ENCODE peak calls at places on chromosomes 16 and 17, in ten cellular contexts. B is breast epithelium, L is stomach, M is prostate gland, J is transverse colon, C is suprapubic skin, R is sigmoid colon, F is HCT116, Z is H1, K is spleen. S is an unnamed sample. For H3K9me3, the result is how much of the 10 kb centered on the place peaks cover.

GRCh38 chr17:80780381-80781187 is 211.1 kb upstream of the CHMP6 start:
- DNase-seq in B (no peak), L (no peak), R (peak), F (no peak), M (no peak), Z (no peak), K (no peak), J (no peak), C (peak), S (no peak)

GRCh38 chr16:4692460-4693295 is 684 bp upstream of the NUDT16L1 start:
- DNase-seq in M (no peak), B (no peak), F (no peak), Z (no peak), K (peak), L (no peak), C (no peak), J (no peak), R (peak), S (peak)

GRCh38 chr17:10025976-10026785 is 121.1 kb upstream of the RCVRN start:
- DNase-seq in K (no peak), Z (no peak), R (no peak), B (no peak), J (no peak), F (no peak), L (no peak), C (no peak), M (no peak), S (no peak)

GRCh38 chr17:68738044-68738443 is 136.9 kb upstream of the FAM20A start:
- DNase-seq in R (no peak), M (no peak), L (peak), F (no peak), B (no peak), Z (no peak), C (no peak), K (no peak), J (no peak), S (no peak)

GRCh38 chr16:74031551-74031950 is 265.1 kb upstream of the PSMD7 start:
- DNase-seq in F (no peak), K (no peak), Z (no peak), J (no peak), R (no peak), L (no peak), B (no peak), M (no peak), C (no peak), S (no peak)

GRCh38 chr17:81636505-81637288 is at the start of the genes NPLOC4 and TSPAN10:
- DNase-seq in K (peak), J (peak), L (peak), C (peak), F (peak), M (peak), B (peak), Z (peak), R (peak), S (no peak)

GRCh38 chr16:73113326-73113720 is 65.4 kb upstream of the ZFHX3 start:
- DNase-seq in K (no peak), L (no peak), B (no peak), R (no peak), C (no peak), M (no peak), F (no peak), J (no peak), Z (no peak), S (no peak)

GRCh38 chr17:42365136-42365535 is 23.1 kb downstream of the STAT3 start:
- DNase-seq in F (no peak), C (no peak), L (no peak), R (no peak), K (no peak), M (no peak), J (no peak), B (no peak), Z (no peak), S (no peak)

GRCh38 chr16:32116080-32116479 is 137.0 kb upstream of the TP53TG3D start:
- DNase-seq in R (no peak), L (no peak), K (peak), Z (no peak), M (no peak), F (no peak), B (no peak), J (no peak), C (no peak), S (no peak)

GRCh38 chr16:50574852-50575251 is 26.7 kb downstream of the NKD1 start:
- DNase-seq in M (no peak), F (no peak), B (no peak), J (no peak), L (no peak), R (no peak), Z (no peak), K (no peak), C (no peak), S (no peak)

GRCh38 chr16:79334127-79334526 is 266.4 kb downstream of the MAF start:
- DNase-seq in J (peak), K (no peak), Z (no peak), M (no peak), B (no peak), R (no peak), F (no peak), C (no peak), L (no peak), S (no peak)

GRCh38 chr17:48571826-48572417 is 6.2 kb downstream of the HOXB4 start:
- DNase-seq in L (no peak), Z (no peak), J (no peak), F (no peak), B (no peak), K (no peak), R (no peak), C (no peak), M (no peak), S (no peak)

GRCh38 chr17:7004398-7005253 is 7.8 kb upstream of the RNASEK start:
- DNase-seq in C (no peak), F (peak), M (peak), J (no peak), R (no peak), B (no peak), L (no peak), K (peak), Z (no peak), S (no peak)

GRCh38 chr16:8572919-8573724 is 17.2 kb downstream of the TMEM114 start:
- DNase-seq in R (no peak), K (no peak), J (no peak), B (no peak), L (no peak), C (no peak), Z (no peak), M (no peak), F (peak), S (no peak)

GRCh38 chr16:4767872-4768548 is 1.0 kb upstream of the ZNF500 start:
- DNase-seq in B (peak), J (peak), C (no peak), R (peak), L (no peak), F (peak), Z (no peak), K (no peak), M (no peak), S (no peak)

GRCh38 chr17:49715717-49716279 is 8.0 kb upstream of the SLC35B1 start:
- DNase-seq in C (no peak), B (no peak), J (no peak), M (no peak), Z (no peak), L (no peak), K (no peak), F (no peak), R (no peak), S (no peak)

GRCh38 chr17:77373298-77374169 is 232.8 kb downstream of the SEC14L1 start:
- DNase-seq in K (peak), C (no peak), R (peak), F (no peak), Z (no peak), B (no peak), J (peak), M (no peak), L (peak), S (no peak)

GRCh38 chr16:77059441-77059840 is 131.5 kb upstream of the MON1B start:
- DNase-seq in L (no peak), B (no peak), M (no peak), F (no peak), C (no peak), R (no peak), J (no peak), K (no peak), Z (no peak), S (no peak)

GRCh38 chr17:39014795-39015545 is 47.8 kb upstream of the FBXO47 start:
- DNase-seq in K (no peak), R (no peak), F (no peak), M (no peak), Z (no peak), L (no peak), B (no peak), J (no peak), C (no peak), S (no peak)

GRCh38 chr17:81427446-81428120 is 32.3 kb downstream of the BAHCC1 start:
- DNase-seq in K (no peak), J (peak), C (no peak), Z (no peak), L (peak), F (no peak), R (no peak), M (peak), B (no peak), S (no peak)

GRCh38 chr17:68491864-68492263 is 20.4 kb upstream of the PRKAR1A start:
- DNase-seq in R (no peak), Z (no peak), L (peak), M (peak), C (no peak), F (no peak), B (peak), J (peak), K (no peak), S (no peak)

GRCh38 chr17:81837641-81838040 is 2.8 kb upstream of the PPP1R27 start:
- DNase-seq in M (no peak), C (no peak), F (no peak), R (no peak), L (no peak), B (no peak), K (peak), Z (no peak), J (no peak), S (no peak)

GRCh38 chr16:85028638-85029412 is 1.2 kb downstream of the KIAA0513 start:
- DNase-seq in L (peak), R (peak), F (no peak), Z (no peak), B (peak), M (peak), K (peak), J (peak), C (no peak), S (no peak)

GRCh38 chr17:67194134-67194533 is 50.9 kb downstream of the HELZ start:
- DNase-seq in J (no peak), M (no peak), L (no peak), R (no peak), B (no peak), F (no peak), C (no peak), K (no peak), Z (no peak), S (no peak)

GRCh38 chr17:32870027-32870670 is 6.8 kb downstream of the MYO1D start:
- DNase-seq in R (no peak), M (no peak), J (no peak), B (no peak), F (no peak), L (no peak), K (no peak), C (no peak), Z (no peak), S (no peak)

GRCh38 chr16:72876221-72876620 is 171.7 kb downstream of the ZFHX3 start:
- DNase-seq in R (peak), K (no peak), M (no peak), Z (no peak), J (peak), F (no peak), C (peak), B (no peak), L (peak), S (no peak)

GRCh38 chr16:392450-393027 is 4.5 kb upstream of the NME4 start:
- DNase-seq in M (no peak), R (no peak), B (no peak), L (no peak), K (no peak), J (no peak), F (no peak), Z (no peak), C (no peak), S (no peak)

GRCh38 chr17:48568499-48569259 is 9.5 kb downstream of the HOXB4 start:
- DNase-seq in J (no peak), M (no peak), C (no peak), R (no peak), B (no peak), L (no peak), F (no peak), K (no peak), Z (no peak), S (no peak)

GRCh38 chr16:8564934-8565345 is 25.4 kb downstream of the TMEM114 start:
- DNase-seq in M (no peak), K (no peak), R (no peak), L (no peak), C (no peak), B (no peak), J (no peak), F (no peak), Z (no peak), S (no peak)

GRCh38 chr16:66934138-66934838 is at the start of gene CIAO2B:
- DNase-seq in K (peak), J (peak), M (peak), R (peak), Z (no peak), F (peak), B (peak), L (peak), C (peak), S (no peak)

GRCh38 chr17:6507535-6507934 is 48.8 kb downstream of the PITPNM3 start:
- DNase-seq in K (no peak), F (peak), B (no peak), R (peak), J (peak), Z (no peak), L (no peak), C (peak), M (no peak), S (no peak)

GRCh38 chr17:83024205-83024971 is 55.0 kb upstream of the METRNL start:
- DNase-seq in B (no peak), C (no peak), L (no peak), K (no peak), M (no peak), F (no peak), R (no peak), Z (no peak), J (no peak), S (peak)

GRCh38 chr16:16933861-16934260 is 536.9 kb downstream of the XYLT1 start:
- DNase-seq in R (no peak), F (no peak), M (no peak), L (no peak), B (no peak), K (no peak), J (no peak), C (no peak), Z (peak), S (no peak)

GRCh38 chr17:2347805-2348685 is 10.7 kb downstream of the SGSM2 start:
- DNase-seq in L (peak), R (peak), C (no peak), K (peak), M (peak), B (peak), J (peak), Z (peak), F (no peak), S (no peak)

GRCh38 chr16:838741-839140 is 38.2 kb upstream of the GNG13 start:
- DNase-seq in B (no peak), F (no peak), M (no peak), L (no peak), Z (no peak), J (no peak), R (no peak), C (no peak), K (no peak), S (no peak)

GRCh38 chr17:73535746-73536145 is 108.5 kb downstream of the SDK2 start:
- DNase-seq in B (no peak), K (no peak), J (no peak), R (no peak), M (no peak), L (no peak), C (no peak), Z (no peak), F (no peak), S (no peak)

GRCh38 chr17:8629371-8630226 is 926 bp downstream of the MYH10 start:
- DNase-seq in C (no peak), R (peak), M (peak), B (no peak), J (peak), K (peak), Z (no peak), F (no peak), L (no peak), S (no peak)

GRCh38 chr17:9284884-9285283 is 263.6 kb downstream of the NTN1 start:
- DNase-seq in M (no peak), J (no peak), B (no peak), F (no peak), L (no peak), C (no peak), K (no peak), Z (no peak), R (no peak), S (no peak)

GRCh38 chr16:83899272-83899897 is 470 bp downstream of the MLYCD start:
- DNase-seq in F (no peak), B (no peak), R (peak), Z (no peak), J (peak), K (peak), L (peak), C (no peak), M (no peak), S (no peak)
- H3K4me3 ChIP-seq in F (peak), B (peak), R (peak), Z (peak), J (peak), K (peak), L (peak), C (peak), M (peak), S (peak)

DNA sequence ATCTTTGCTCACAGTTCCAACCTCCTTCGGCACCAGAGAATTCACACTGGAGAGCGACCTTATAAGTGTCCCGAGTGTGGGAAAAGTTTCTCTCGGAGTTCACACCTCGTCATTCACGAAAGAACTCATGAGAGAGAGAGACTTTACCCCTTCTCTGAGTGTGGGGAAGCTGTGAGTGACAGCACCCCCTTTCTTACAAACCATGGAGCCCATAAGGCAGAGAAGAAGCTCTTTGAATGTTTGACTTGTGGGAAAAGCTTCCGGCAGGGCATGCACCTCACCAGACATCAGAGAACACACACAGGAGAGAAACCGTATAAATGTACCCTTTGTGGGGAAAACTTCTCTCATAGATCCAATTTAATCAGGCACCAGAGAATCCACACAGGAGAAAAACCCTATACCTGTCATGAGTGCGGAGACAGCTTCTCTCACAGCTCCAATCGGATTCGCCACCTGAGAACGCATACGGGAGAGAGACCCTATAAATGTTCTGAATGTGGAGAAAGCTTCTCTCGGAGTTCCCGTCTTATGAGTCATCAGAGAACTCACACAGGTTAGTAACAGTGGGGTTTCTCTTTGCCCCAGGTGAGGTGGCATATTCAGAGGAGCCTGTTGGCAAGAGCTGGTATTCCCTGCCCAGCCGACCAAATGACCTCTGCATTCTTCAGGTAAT is 6.8 kb downstream of the ZNF263 start:
- DNase-seq in F (no peak), C (no peak), M (no peak), K (no peak), Z (no peak), L (no peak), J (no peak), R (no peak), B (no peak), S (no peak)
- H3K9me3 ChIP-seq in F (under half), C (half or more), M (under half), K (half or more), Z (half or more), L (half or more), J (half or more), R (under half), B (half or more), S (half or more)

DNA sequence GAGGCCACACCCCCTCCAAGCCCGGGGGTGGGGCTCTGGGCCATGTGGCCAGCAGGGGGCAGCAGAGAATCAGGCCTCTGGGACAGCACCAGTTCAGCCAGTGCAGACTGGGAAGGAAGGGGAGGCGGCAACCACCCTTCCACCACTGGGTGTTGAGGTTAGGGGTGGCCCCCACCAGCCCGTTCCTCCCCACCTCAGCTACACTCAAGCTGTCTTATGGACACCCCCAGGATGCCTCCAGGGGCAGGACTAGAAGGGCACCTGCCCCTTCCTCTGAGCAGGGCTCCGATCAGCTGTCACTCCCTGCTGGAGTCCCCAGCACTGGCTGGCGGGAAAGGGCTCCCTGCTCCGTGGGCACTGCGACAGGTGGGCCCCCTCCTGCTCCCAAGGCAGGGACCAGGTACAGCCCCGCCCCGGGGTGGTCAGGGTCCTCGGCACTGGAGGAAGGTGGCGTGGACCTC is 21.8 kb downstream of the KATNB1 start:
- DNase-seq in L (peak), Z (no peak), K (peak), B (peak), F (no peak), M (peak), C (peak), J (peak), R (peak), S (no peak)
- TF ChIP-seq POLR2AphosphoS5 in L (no peak), Z (no peak), K (peak), B (no peak), F (peak), M (peak), C (no peak), J (no peak), R (no peak), S (no peak)

DNA sequence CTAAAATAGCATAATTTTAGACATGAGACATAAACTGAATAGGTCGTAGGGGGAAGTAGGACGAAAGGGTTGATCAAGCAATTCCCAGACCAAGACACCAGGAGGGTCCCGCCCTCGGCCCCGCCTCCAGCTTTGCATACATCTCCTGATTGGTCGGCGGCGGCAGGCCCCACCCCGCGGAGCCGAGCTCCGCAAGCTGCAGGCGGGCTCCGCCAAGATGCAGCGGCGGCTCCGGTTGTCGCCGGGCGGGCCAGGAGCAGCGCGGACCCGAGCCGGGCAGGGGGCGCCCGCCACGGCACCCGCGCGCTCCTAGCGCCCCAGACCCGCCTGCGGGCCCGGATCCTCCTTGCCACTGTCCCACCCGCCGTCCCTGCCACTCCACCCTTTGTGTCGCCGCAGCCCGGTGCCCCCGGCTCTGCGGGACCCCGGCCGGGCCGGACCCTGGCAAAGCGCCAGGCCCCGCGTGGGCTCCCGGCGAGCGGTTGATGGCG is at the start of gene CDR2L:
- DNase-seq in B (peak), L (peak), F (peak), R (peak), K (peak), J (peak), C (peak), M (peak), Z (peak), S (peak)
- H3K4me3 ChIP-seq in B (peak), L (peak), F (peak), R (peak), K (peak), J (peak), C (peak), M (peak), Z (peak), S (peak)